ENCODE peak calls at places on chromosomes 12 and 14, in four cellular contexts. G, P, N and S are unnamed samples.

GRCh38 chr14:53894456-53894855 is 62.2 kb downstream of the BMP4 start:
- DNase-seq in G (peak; percentile 50), P (no peak), N (no peak), S (no peak)

GRCh38 chr12:25074113-25074512 is 120.8 kb downstream of the DNAI7 start:
- DNase-seq in G (peak; percentile 24), N (no peak), P (no peak), S (no peak)

GRCh38 chr12:95763809-95764253 is 26.7 kb downstream of the NTN4 start:
- DNase-seq in P (peak; percentile 52), N (no peak), G (peak; percentile 91), S (no peak)

GRCh38 chr14:67970923-67971322 is 151.3 kb downstream of the RAD51B start:
- DNase-seq in P (no peak), G (no peak), N (no peak), S (no peak)

GRCh38 chr12:91781114-91781513 is 364.5 kb downstream of the BTG1 start:
- DNase-seq in P (no peak), G (peak; percentile 52), N (no peak), S (no peak)

GRCh38 chr14:34368971-34369665 is 92.9 kb downstream of the SPTSSA start:
- DNase-seq in N (no peak), G (no peak), P (no peak), S (no peak)

GRCh38 chr14:71693373-71693772 is 238.9 kb upstream of the RGS6 start:
- DNase-seq in N (no peak), P (no peak), G (no peak), S (no peak)

GRCh38 chr12:57160741-57161140 is 13.3 kb upstream of the LRP1-AS start:
- DNase-seq in P (no peak), G (no peak), N (no peak), S (no peak)

GRCh38 chr12:19833775-19834501 is 394.6 kb downstream of the AEBP2 start:
- DNase-seq in P (no peak), G (peak; percentile 52), N (no peak), S (no peak)

GRCh38 chr12:68538722-68539614 is 71.7 kb upstream of the RAP1B start:
- DNase-seq in G (no peak), P (no peak), N (peak; percentile 82), S (peak; percentile 50)

GRCh38 chr12:11723993-11724392 is 74.5 kb downstream of the ETV6 start:
- DNase-seq in G (no peak), P (no peak), N (no peak), S (peak; percentile 53)

GRCh38 chr12:110533607-110534006 is 31.5 kb downstream of the RAD9B start:
- DNase-seq in G (no peak), N (no peak), P (no peak), S (no peak)

GRCh38 chr12:113912761-113913295 is 53.3 kb downstream of the RBM19 start:
- DNase-seq in G (peak; percentile 54), P (peak; percentile 52), N (peak; percentile 90), S (peak; percentile 89)

GRCh38 chr14:73462078-73462715 is 3.9 kb upstream of the NUMB start:
- DNase-seq in N (no peak), G (no peak), P (no peak), S (peak; percentile 19)

GRCh38 chr14:89720741-89721315 is 233.7 kb downstream of the EFCAB11 start:
- DNase-seq in N (peak; percentile 46), G (no peak), P (no peak), S (no peak)

GRCh38 chr14:94654071-94654974 is 42.1 kb downstream of the SERPINA3 start:
- DNase-seq in P (no peak), N (no peak), G (no peak), S (no peak)

GRCh38 chr14:54794796-54795195 is 107.8 kb downstream of the GCH1 start:
- DNase-seq in P (no peak), G (no peak), N (peak; percentile 9), S (no peak)

GRCh38 chr12:112747501-112747900 is 44.0 kb upstream of the RPH3A start:
- DNase-seq in G (no peak), P (no peak), N (no peak), S (no peak)

GRCh38 chr14:104801284-104802119 is 601 bp downstream of the ZBTB42 start:
- DNase-seq in N (no peak), G (no peak), P (no peak), S (no peak)

GRCh38 chr12:82608706-82609105 is 78.0 kb upstream of the TMTC2 start:
- DNase-seq in G (peak; percentile 25), P (no peak), N (no peak), S (no peak)

GRCh38 chr12:1977109-1977508 is 27.1 kb downstream of the DCP1B start:
- DNase-seq in N (no peak), G (no peak), P (no peak), S (no peak)

GRCh38 chr12:28184378-28184777 is 5.9 kb upstream of the CCDC91 start:
- DNase-seq in N (no peak), P (no peak), G (no peak), S (no peak)

GRCh38 chr14:77200406-77200985 is 18.9 kb downstream of the TMEM63C start:
- DNase-seq in P (no peak), N (no peak), G (no peak), S (no peak)

GRCh38 chr14:44204061-44204815 is 302.8 kb downstream of the FSCB start:
- DNase-seq in P (no peak), N (no peak), G (no peak), S (no peak)

GRCh38 chr12:52249511-52250047 is 16.5 kb downstream of the KRT7 start:
- DNase-seq in N (peak; percentile 23), P (no peak), G (no peak), S (no peak)

GRCh38 chr14:104048758-104049496 is 36.6 kb upstream of the ASPG start:
- DNase-seq in N (no peak), P (no peak), G (peak; percentile 59), S (no peak)

GRCh38 chr12:34399631-34400422 is 377.5 kb downstream of the ALG10 start:
- DNase-seq in N (peak; percentile 9), P (no peak), G (no peak), S (no peak)

GRCh38 chr12:128388461-128388921 is 121.5 kb downstream of the TMEM132C start:
- DNase-seq in N (no peak), G (no peak), P (no peak), S (no peak)

GRCh38 chr14:54498579-54498978 is 9.8 kb upstream of the GMFB start:
- DNase-seq in G (no peak), N (no peak), P (no peak), S (no peak)

GRCh38 chr12:93089805-93090569 is 160.9 kb upstream of the EEA1 start:
- DNase-seq in G (peak; percentile 93), N (no peak), P (peak; percentile 89), S (no peak)

GRCh38 chr12:70691018-70691672 is 53.9 kb upstream of the PTPRB start:
- DNase-seq in P (no peak), G (no peak), N (no peak), S (no peak)

GRCh38 chr12:42770261-42770660 is 180.7 kb upstream of the PRICKLE1 start:
- DNase-seq in N (no peak), G (no peak), P (no peak), S (no peak)

GRCh38 chr12:16350682-16351081 is 3.2 kb downstream of the MGST1 start:
- DNase-seq in G (peak; percentile 98), P (peak; percentile 75), N (no peak), S (peak; percentile 59)

GRCh38 chr12:16348435-16349131 is 1.1 kb downstream of the MGST1 start:
- DNase-seq in G (peak; percentile 15), P (no peak), N (no peak), S (peak; percentile 9)

GRCh38 chr12:16349132-16349463 is 1.7 kb downstream of the MGST1 start:
- DNase-seq in G (peak; percentile 85), N (no peak), P (no peak), S (peak; percentile 6)

GRCh38 chr12:16347391-16348298 is at the start of gene MGST1:
- DNase-seq in G (peak; percentile 71), N (peak; percentile 95), P (peak; percentile 57), S (peak; percentile 96)

DNA sequence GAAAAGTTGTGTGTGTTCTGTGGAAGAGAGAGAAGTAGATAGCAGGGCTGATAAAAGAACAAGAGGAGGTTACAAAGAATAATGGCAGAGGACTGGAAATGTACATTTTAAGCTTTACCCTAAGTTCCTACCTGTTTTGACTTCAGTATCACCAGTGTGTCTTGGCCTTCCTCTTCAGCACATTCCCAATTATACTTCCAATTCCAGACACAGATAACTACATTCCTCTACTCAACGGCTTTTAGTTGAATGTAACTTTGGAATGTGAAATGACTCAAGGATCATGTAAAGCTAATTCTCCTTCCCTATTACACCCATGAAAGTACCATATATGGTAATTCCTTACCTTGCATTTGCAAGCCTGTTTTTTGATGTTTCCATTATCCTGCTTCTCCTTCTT is 5.0 kb downstream of the MGST1 start:
- DNase-seq in P (no peak), N (no peak), G (peak; percentile 11), S (no peak)
- H3K9ac ChIP-seq in P (no peak overlapping the region), N (no peak overlapping the region), G (no peak overlapping the region), S (no peak overlapping the region)

GRCh38 chr12:90770861-90771260 is 184.1 kb downstream of the CCER1 start:
- DNase-seq in N (no peak), P (no peak), G (no peak), S (no peak)
- H3K9ac ChIP-seq in N (no peak overlapping the region), P (no peak overlapping the region), G (no peak overlapping the region), S (no peak overlapping the region)

DNA sequence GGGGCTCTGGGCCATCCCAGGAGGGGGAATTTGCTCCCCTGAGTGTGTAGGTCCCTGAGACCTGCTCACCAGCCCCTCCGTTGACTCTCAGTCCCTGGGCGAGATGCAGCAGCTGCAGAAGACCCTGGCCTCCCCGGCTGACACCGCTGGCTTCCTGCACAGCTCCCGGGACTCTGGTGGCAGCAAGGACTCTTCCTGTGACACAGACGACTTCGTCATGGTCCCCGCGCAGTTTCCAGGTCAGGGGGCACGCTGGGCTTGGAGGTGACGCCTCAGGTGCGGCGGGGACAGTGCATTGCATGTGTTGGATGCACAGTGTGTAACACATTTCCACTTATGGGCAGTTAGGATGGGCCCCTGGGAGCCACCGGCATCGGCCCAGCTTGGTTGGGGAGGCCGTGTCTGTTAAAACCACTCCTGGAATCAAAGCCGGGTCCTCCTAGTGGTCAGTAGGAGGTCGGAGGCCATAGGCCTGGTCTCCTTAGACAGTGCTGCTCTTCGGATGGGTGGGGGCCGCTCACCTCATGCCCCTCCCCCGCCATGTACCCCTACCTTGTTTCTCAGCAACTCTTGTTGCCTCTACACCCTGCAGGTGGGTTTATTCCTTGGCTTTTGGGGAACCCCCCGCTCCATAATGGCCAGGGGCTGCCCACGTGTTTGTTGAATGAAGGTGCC is 17.1 kb upstream of the PUS1 start:
- DNase-seq in P (no peak), G (no peak), N (no peak), S (no peak)
- H3K9ac ChIP-seq in P (peak overlapping the region; percentile 32), G (no peak overlapping the region), N (no peak overlapping the region), S (no peak overlapping the region)

GRCh38 chr14:99078426-99078825 is 193.6 kb downstream of the BCL11B start:
- DNase-seq in P (no peak), G (no peak), N (peak; percentile 13), S (no peak)

GRCh38 chr14:99079061-99079727 is 192.8 kb downstream of the BCL11B start:
- DNase-seq in P (no peak), N (peak; percentile 12), G (no peak), S (no peak)

GRCh38 chr14:99075771-99076370 is 196.1 kb downstream of the BCL11B start:
- DNase-seq in P (no peak), G (peak; percentile 16), N (peak; percentile 5), S (no peak)

GRCh38 chr14:99077076-99077843 is 194.7 kb downstream of the BCL11B start:
- DNase-seq in G (peak; percentile 40), N (no peak), P (no peak), S (no peak)

DNA sequence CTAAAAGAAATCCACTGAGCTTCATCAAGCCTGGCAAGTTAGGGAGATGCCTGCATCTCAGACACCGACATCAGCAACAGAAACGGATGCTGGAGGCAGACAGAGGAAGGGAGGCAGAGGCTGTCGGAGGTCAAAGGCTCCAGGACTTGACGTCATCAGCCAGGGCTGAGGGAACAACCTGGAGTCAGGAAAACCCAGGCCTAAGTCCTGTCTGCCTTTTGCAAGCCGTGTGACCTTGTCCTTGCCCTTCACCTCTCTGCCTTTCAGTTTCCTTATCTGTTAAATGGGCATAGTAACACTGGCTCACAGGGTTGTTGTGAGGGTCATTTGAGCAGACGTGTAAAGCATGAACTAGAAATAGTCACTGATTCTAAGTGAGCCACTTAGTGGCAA is 194.2 kb downstream of the BCL11B start:
- DNase-seq in N (peak; percentile 11), P (no peak), G (no peak), S (no peak)
- H3K9ac ChIP-seq in N (no peak overlapping the region), P (no peak overlapping the region), G (no peak overlapping the region), S (no peak overlapping the region)